ENCODE peak calls at places on chromosomes 16 and 17, in eight cellular contexts. One of them, this sample, is unnamed.

GRCh38 chr17:61805399-61805798 is 57.9 kb downstream of the BRIP1 start:
- DNase-seq in PC-3: peak; percentile 86
- DNase-seq in Calu3: no peak
- DNase-seq in breast epithelium: no peak
- DNase-seq in kidney epithelial cell: no peak
- DNase-seq in WERI-Rb-1: no peak
- DNase-seq in neural progenitor cell: no peak
- DNase-seq in OCI-LY7: no peak
- DNase-seq in this sample: no peak

GRCh38 chr17:71338396-71338795 is 782.4 kb upstream of the SOX9 start:
- DNase-seq in OCI-LY7: no peak
- DNase-seq in neural progenitor cell: no peak
- DNase-seq in Calu3: no peak
- DNase-seq in PC-3: peak; percentile 13
- DNase-seq in breast epithelium: no peak
- DNase-seq in kidney epithelial cell: no peak
- DNase-seq in WERI-Rb-1: no peak
- DNase-seq in this sample: no peak

GRCh38 chr17:77869041-77869595 is 89.4 kb upstream of the TNRC6C start:
- DNase-seq in breast epithelium: no peak
- DNase-seq in WERI-Rb-1: no peak
- DNase-seq in PC-3: no peak
- DNase-seq in Calu3: no peak
- DNase-seq in OCI-LY7: no peak
- DNase-seq in neural progenitor cell: no peak
- DNase-seq in kidney epithelial cell: no peak
- DNase-seq in this sample: no peak

GRCh38 chr17:15942207-15942833 is 2.6 kb upstream of the ADORA2B start:
- DNase-seq in kidney epithelial cell: no peak
- DNase-seq in breast epithelium: no peak
- DNase-seq in neural progenitor cell: no peak
- DNase-seq in WERI-Rb-1: no peak
- DNase-seq in PC-3: peak; percentile 52
- DNase-seq in Calu3: no peak
- DNase-seq in OCI-LY7: no peak
- DNase-seq in this sample: no peak

GRCh38 chr17:3678095-3678820 is 9.6 kb downstream of the EMC6 start:
- DNase-seq in Calu3: no peak
- DNase-seq in WERI-Rb-1: no peak
- DNase-seq in OCI-LY7: no peak
- DNase-seq in kidney epithelial cell: no peak
- DNase-seq in neural progenitor cell: peak; percentile 65
- DNase-seq in breast epithelium: no peak
- DNase-seq in PC-3: peak; percentile 26
- DNase-seq in this sample: no peak

GRCh38 chr17:66260265-66260664 is 31.1 kb upstream of the APOH start:
- DNase-seq in breast epithelium: no peak
- DNase-seq in PC-3: no peak
- DNase-seq in Calu3: no peak
- DNase-seq in neural progenitor cell: peak; percentile 57
- DNase-seq in OCI-LY7: no peak
- DNase-seq in WERI-Rb-1: no peak
- DNase-seq in kidney epithelial cell: no peak
- DNase-seq in this sample: no peak

GRCh38 chr17:20073056-20073979 is 64.2 kb downstream of the SPECC1 start:
- DNase-seq in PC-3: no peak
- DNase-seq in OCI-LY7: no peak
- DNase-seq in kidney epithelial cell: no peak
- DNase-seq in neural progenitor cell: no peak
- DNase-seq in Calu3: no peak
- DNase-seq in breast epithelium: no peak
- DNase-seq in WERI-Rb-1: no peak
- DNase-seq in this sample: no peak

GRCh38 chr17:41013181-41013580 is 4.3 kb upstream of the KRTAP3-1 start:
- DNase-seq in PC-3: peak; percentile 86
- DNase-seq in OCI-LY7: no peak
- DNase-seq in Calu3: no peak
- DNase-seq in neural progenitor cell: no peak
- DNase-seq in breast epithelium: no peak
- DNase-seq in kidney epithelial cell: no peak
- DNase-seq in WERI-Rb-1: no peak
- DNase-seq in this sample: no peak

GRCh38 chr17:38418693-38419507 is 9.4 kb upstream of the ARHGAP23 start:
- DNase-seq in neural progenitor cell: peak; percentile 64
- DNase-seq in Calu3: no peak
- DNase-seq in breast epithelium: no peak
- DNase-seq in OCI-LY7: peak; percentile 43
- DNase-seq in PC-3: no peak
- DNase-seq in kidney epithelial cell: no peak
- DNase-seq in WERI-Rb-1: peak; percentile 70
- DNase-seq in this sample: no peak

GRCh38 chr17:59423137-59423703 is 91.8 kb downstream of the YPEL2 start:
- DNase-seq in Calu3: peak; percentile 9
- DNase-seq in neural progenitor cell: no peak
- DNase-seq in WERI-Rb-1: no peak
- DNase-seq in PC-3: peak; percentile 68
- DNase-seq in OCI-LY7: no peak
- DNase-seq in kidney epithelial cell: peak; percentile 72
- DNase-seq in breast epithelium: no peak
- DNase-seq in this sample: no peak

GRCh38 chr17:45149669-45150603 is 1.7 kb downstream of the HEXIM1 start:
- DNase-seq in Calu3: peak; percentile 58
- DNase-seq in WERI-Rb-1: peak; percentile 66
- DNase-seq in kidney epithelial cell: no peak
- DNase-seq in breast epithelium: peak; percentile 74
- DNase-seq in neural progenitor cell: peak; percentile 66
- DNase-seq in OCI-LY7: peak; percentile 43
- DNase-seq in PC-3: peak; percentile 68
- DNase-seq in this sample: no peak

GRCh38 chr17:64920026-64920418 is 744 bp upstream of the LRRC37A3 start:
- DNase-seq in OCI-LY7: no peak
- DNase-seq in PC-3: peak; percentile 34
- DNase-seq in Calu3: peak; percentile 13
- DNase-seq in kidney epithelial cell: no peak
- DNase-seq in neural progenitor cell: peak; percentile 18
- DNase-seq in WERI-Rb-1: peak; percentile 57
- DNase-seq in breast epithelium: no peak
- DNase-seq in this sample: no peak

GRCh38 chr17:32742686-32743538 is 134.0 kb downstream of the MYO1D start:
- DNase-seq in neural progenitor cell: no peak
- DNase-seq in breast epithelium: no peak
- DNase-seq in kidney epithelial cell: no peak
- DNase-seq in WERI-Rb-1: no peak
- DNase-seq in Calu3: no peak
- DNase-seq in PC-3: no peak
- DNase-seq in OCI-LY7: no peak
- DNase-seq in this sample: no peak

GRCh38 chr16:5604770-5605169 is 507.2 kb upstream of the EEF2KMT start:
- DNase-seq in OCI-LY7: peak; percentile 8
- DNase-seq in kidney epithelial cell: no peak
- DNase-seq in Calu3: peak; percentile 49
- DNase-seq in breast epithelium: no peak
- DNase-seq in neural progenitor cell: peak; percentile 70
- DNase-seq in WERI-Rb-1: peak; percentile 46
- DNase-seq in PC-3: peak; percentile 15
- DNase-seq in this sample: peak; percentile 16

GRCh38 chr16:48393843-48394703 is 8.9 kb upstream of the SIAH1 start:
- DNase-seq in kidney epithelial cell: no peak
- DNase-seq in PC-3: no peak
- DNase-seq in neural progenitor cell: no peak
- DNase-seq in WERI-Rb-1: peak; percentile 16
- DNase-seq in OCI-LY7: no peak
- DNase-seq in breast epithelium: no peak
- DNase-seq in Calu3: no peak
- DNase-seq in this sample: no peak

GRCh38 chr17:44798352-44798751 is 31.7 kb downstream of the GJC1 start:
- DNase-seq in Calu3: no peak
- DNase-seq in OCI-LY7: no peak
- DNase-seq in PC-3: no peak
- DNase-seq in kidney epithelial cell: no peak
- DNase-seq in breast epithelium: no peak
- DNase-seq in WERI-Rb-1: no peak
- DNase-seq in neural progenitor cell: no peak
- DNase-seq in this sample: no peak

GRCh38 chr16:26316683-26317464 is 625.1 kb downstream of the HS3ST4 start:
- DNase-seq in PC-3: no peak
- DNase-seq in OCI-LY7: no peak
- DNase-seq in neural progenitor cell: peak; percentile 78
- DNase-seq in Calu3: no peak
- DNase-seq in kidney epithelial cell: no peak
- DNase-seq in WERI-Rb-1: no peak
- DNase-seq in breast epithelium: no peak
- DNase-seq in this sample: peak; percentile 7

GRCh38 chr16:11239644-11240632 is 16.1 kb downstream of the SOCS1 start:
- DNase-seq in PC-3: no peak
- DNase-seq in breast epithelium: no peak
- DNase-seq in kidney epithelial cell: no peak
- DNase-seq in neural progenitor cell: no peak
- DNase-seq in Calu3: no peak
- DNase-seq in WERI-Rb-1: no peak
- DNase-seq in OCI-LY7: no peak
- DNase-seq in this sample: no peak

GRCh38 chr17:34519286-34519685 is 60.1 kb upstream of the TMEM132E start:
- DNase-seq in Calu3: peak; percentile 20
- DNase-seq in WERI-Rb-1: peak; percentile 54
- DNase-seq in PC-3: no peak
- DNase-seq in kidney epithelial cell: no peak
- DNase-seq in neural progenitor cell: peak; percentile 86
- DNase-seq in breast epithelium: no peak
- DNase-seq in OCI-LY7: peak; percentile 43
- DNase-seq in this sample: peak; percentile 25

DNA sequence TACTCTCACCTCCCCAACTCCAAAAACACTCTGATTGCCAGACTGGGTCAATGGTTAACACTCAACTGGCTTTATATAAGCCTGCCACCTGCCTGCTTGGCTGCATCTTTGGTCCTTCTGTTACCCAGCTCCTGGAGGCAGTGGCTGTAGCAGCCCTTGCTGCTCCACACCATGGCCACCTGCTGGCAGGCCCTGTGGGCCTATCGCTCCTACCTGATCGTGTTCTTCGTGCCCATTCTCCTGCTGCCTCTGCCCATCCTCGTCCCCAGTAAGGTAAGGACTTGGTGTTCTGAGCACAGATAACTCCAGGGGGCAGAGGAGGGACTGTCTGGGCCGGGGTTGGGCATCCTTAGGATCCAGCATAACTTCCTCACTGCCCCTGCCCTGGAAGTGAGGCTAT is at the start of gene SLC13A2:
- DNase-seq in neural progenitor cell: no peak
- DNase-seq in Calu3: peak; percentile 28
- DNase-seq in PC-3: no peak
- DNase-seq in OCI-LY7: no peak
- DNase-seq in breast epithelium: no peak
- DNase-seq in WERI-Rb-1: peak; percentile 53
- DNase-seq in kidney epithelial cell: no peak
- DNase-seq in this sample: peak; percentile 43
- TF ChIP-seq CTCF in neural progenitor cell: no peak
- TF ChIP-seq CTCF in Calu3: no peak
- TF ChIP-seq CTCF in PC-3: no peak
- TF ChIP-seq CTCF in OCI-LY7: no peak
- TF ChIP-seq CTCF in breast epithelium: no peak
- TF ChIP-seq CTCF in WERI-Rb-1: peak; percentile 66
- TF ChIP-seq CTCF in kidney epithelial cell: no peak
- TF ChIP-seq CTCF in this sample: peak; percentile 33

GRCh38 chr16:27359051-27359450 is 42.9 kb upstream of the IL21R start:
- DNase-seq in OCI-LY7: no peak
- DNase-seq in WERI-Rb-1: no peak
- DNase-seq in neural progenitor cell: no peak
- DNase-seq in kidney epithelial cell: no peak
- DNase-seq in PC-3: no peak
- DNase-seq in Calu3: no peak
- DNase-seq in breast epithelium: no peak
- DNase-seq in this sample: no peak

GRCh38 chr16:27353853-27354252 is 40.1 kb downstream of the IL4R start:
- DNase-seq in PC-3: no peak
- DNase-seq in WERI-Rb-1: no peak
- DNase-seq in breast epithelium: no peak
- DNase-seq in neural progenitor cell: no peak
- DNase-seq in kidney epithelial cell: no peak
- DNase-seq in Calu3: no peak
- DNase-seq in OCI-LY7: peak; percentile 18
- DNase-seq in this sample: no peak

GRCh38 chr16:27356794-27357193 is 43.0 kb downstream of the IL4R start:
- DNase-seq in OCI-LY7: no peak
- DNase-seq in kidney epithelial cell: no peak
- DNase-seq in breast epithelium: no peak
- DNase-seq in Calu3: no peak
- DNase-seq in PC-3: no peak
- DNase-seq in neural progenitor cell: no peak
- DNase-seq in WERI-Rb-1: no peak
- DNase-seq in this sample: no peak

GRCh38 chr16:27352026-27352425 is 38.3 kb downstream of the IL4R start:
- DNase-seq in WERI-Rb-1: no peak
- DNase-seq in neural progenitor cell: no peak
- DNase-seq in kidney epithelial cell: no peak
- DNase-seq in PC-3: no peak
- DNase-seq in breast epithelium: no peak
- DNase-seq in OCI-LY7: no peak
- DNase-seq in Calu3: no peak
- DNase-seq in this sample: no peak

DNA sequence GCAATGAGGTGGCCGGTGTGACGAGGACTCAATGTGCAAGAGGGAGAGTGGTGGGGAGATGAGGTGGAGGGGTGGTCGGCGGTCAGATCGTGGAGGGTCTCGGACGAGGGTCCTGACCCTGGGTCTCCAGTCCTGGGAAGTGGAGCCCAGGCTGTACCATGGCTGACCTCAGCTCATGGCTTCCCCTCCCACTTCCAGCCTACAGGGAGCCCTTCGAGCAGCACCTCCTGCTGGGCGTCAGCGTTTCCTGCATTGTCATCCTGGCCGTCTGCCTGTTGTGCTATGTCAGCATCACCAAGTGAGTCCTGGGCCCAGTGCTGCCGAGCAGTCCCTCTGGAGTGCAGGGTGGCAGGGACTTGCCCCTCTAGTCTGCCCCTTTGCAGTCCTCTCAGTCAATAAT is 41.8 kb downstream of the IL4R start:
- DNase-seq in OCI-LY7: peak; percentile 35
- DNase-seq in neural progenitor cell: peak; percentile 47
- DNase-seq in Calu3: peak; percentile 37
- DNase-seq in WERI-Rb-1: peak; percentile 57
- DNase-seq in kidney epithelial cell: no peak
- DNase-seq in PC-3: peak; percentile 25
- DNase-seq in breast epithelium: no peak
- DNase-seq in this sample: no peak
- TF ChIP-seq CTCF in OCI-LY7: peak; percentile 70
- TF ChIP-seq CTCF in neural progenitor cell: peak; percentile 40
- TF ChIP-seq CTCF in Calu3: peak; percentile 14
- TF ChIP-seq CTCF in WERI-Rb-1: peak; percentile 79
- TF ChIP-seq CTCF in kidney epithelial cell: peak; percentile 30
- TF ChIP-seq CTCF in PC-3: peak; percentile 47
- TF ChIP-seq CTCF in breast epithelium: no peak
- TF ChIP-seq CTCF in this sample: peak; percentile 14

GRCh38 chr17:30829022-30829421 is 2.7 kb upstream of the ATAD5 start:
- DNase-seq in breast epithelium: no peak
- DNase-seq in Calu3: no peak
- DNase-seq in WERI-Rb-1: no peak
- DNase-seq in neural progenitor cell: no peak
- DNase-seq in kidney epithelial cell: no peak
- DNase-seq in OCI-LY7: no peak
- DNase-seq in PC-3: no peak
- DNase-seq in this sample: no peak
- TF ChIP-seq CTCF in breast epithelium: no peak
- TF ChIP-seq CTCF in Calu3: no peak
- TF ChIP-seq CTCF in WERI-Rb-1: no peak
- TF ChIP-seq CTCF in neural progenitor cell: no peak
- TF ChIP-seq CTCF in kidney epithelial cell: no peak
- TF ChIP-seq CTCF in OCI-LY7: no peak
- TF ChIP-seq CTCF in PC-3: no peak
- TF ChIP-seq CTCF in this sample: no peak

GRCh38 chr17:6471531-6472465 is 27.5 kb downstream of the PIMREG start:
- DNase-seq in kidney epithelial cell: no peak
- DNase-seq in neural progenitor cell: peak; percentile 83
- DNase-seq in OCI-LY7: no peak
- DNase-seq in Calu3: no peak
- DNase-seq in WERI-Rb-1: no peak
- DNase-seq in breast epithelium: no peak
- DNase-seq in PC-3: peak; percentile 63
- DNase-seq in this sample: no peak
- TF ChIP-seq CTCF in kidney epithelial cell: no peak
- TF ChIP-seq CTCF in neural progenitor cell: no peak
- TF ChIP-seq CTCF in OCI-LY7: no peak
- TF ChIP-seq CTCF in Calu3: no peak
- TF ChIP-seq CTCF in WERI-Rb-1: no peak
- TF ChIP-seq CTCF in breast epithelium: no peak
- TF ChIP-seq CTCF in PC-3: peak; percentile 11
- TF ChIP-seq CTCF in this sample: no peak